ENCODE peak calls at places on chromosome 17, in six cellular contexts. One of them, this sample, is unnamed.
A peak's percentile ranks its signal among the peaks of the same experiment; 100 is the strongest.

GRCh38 chr17:57107498-57108101 is 22.6 kb downstream of the AKAP1 start:
- DNase-seq in IMR-90: peak; percentile 42
- DNase-seq in H9: no peak
- DNase-seq in neuronal stem cell: no peak
- DNase-seq in mesenchymal stem cell: peak; percentile 43
- DNase-seq in H1: no peak
- DNase-seq in this sample: no peak

GRCh38 chr17:19619705-19620325 is 28.7 kb upstream of the ALDH3A2 start:
- DNase-seq in neuronal stem cell: no peak
- DNase-seq in mesenchymal stem cell: no peak
- DNase-seq in H9: no peak
- DNase-seq in IMR-90: no peak
- DNase-seq in H1: no peak
- DNase-seq in this sample: peak; percentile 38

GRCh38 chr17:63497708-63498483 is 21.0 kb downstream of the ACE start:
- DNase-seq in IMR-90: peak; percentile 13
- DNase-seq in neuronal stem cell: no peak
- DNase-seq in mesenchymal stem cell: peak; percentile 19
- DNase-seq in H1: no peak
- DNase-seq in H9: peak; percentile 94
- DNase-seq in this sample: peak; percentile 86

GRCh38 chr17:66115246-66115645 is 76.7 kb downstream of the CEP112 start:
- DNase-seq in neuronal stem cell: no peak
- DNase-seq in IMR-90: peak; percentile 43
- DNase-seq in mesenchymal stem cell: no peak
- DNase-seq in H9: no peak
- DNase-seq in H1: no peak
- DNase-seq in this sample: no peak

GRCh38 chr17:34156741-34157589 is 98.1 kb upstream of the CCL2 start:
- DNase-seq in mesenchymal stem cell: no peak
- DNase-seq in H9: no peak
- DNase-seq in neuronal stem cell: peak; percentile 35
- DNase-seq in IMR-90: no peak
- DNase-seq in H1: no peak
- DNase-seq in this sample: no peak

GRCh38 chr17:61076649-61077048 is 323.0 kb upstream of the TBX2 start:
- DNase-seq in H9: no peak
- DNase-seq in mesenchymal stem cell: peak; percentile 6
- DNase-seq in IMR-90: peak; percentile 32
- DNase-seq in H1: no peak
- DNase-seq in neuronal stem cell: no peak
- DNase-seq in this sample: no peak

GRCh38 chr17:15952916-15953865 is 8.3 kb downstream of the ADORA2B start:
- DNase-seq in mesenchymal stem cell: no peak
- DNase-seq in H9: no peak
- DNase-seq in IMR-90: no peak
- DNase-seq in neuronal stem cell: no peak
- DNase-seq in H1: no peak
- DNase-seq in this sample: no peak

GRCh38 chr17:82238562-82239201 is 9.8 kb downstream of the SLC16A3 start:
- DNase-seq in H1: no peak
- DNase-seq in mesenchymal stem cell: no peak
- DNase-seq in IMR-90: peak; percentile 66
- DNase-seq in neuronal stem cell: no peak
- DNase-seq in H9: no peak
- DNase-seq in this sample: no peak

GRCh38 chr17:38403491-38403890 is 24.8 kb upstream of the ARHGAP23 start:
- DNase-seq in IMR-90: peak; percentile 20
- DNase-seq in neuronal stem cell: no peak
- DNase-seq in mesenchymal stem cell: peak; percentile 75
- DNase-seq in H1: no peak
- DNase-seq in H9: peak; percentile 50
- DNase-seq in this sample: peak; percentile 67

GRCh38 chr17:70207184-70207583 is 37.9 kb downstream of the KCNJ2 start:
- DNase-seq in H9: no peak
- DNase-seq in mesenchymal stem cell: no peak
- DNase-seq in neuronal stem cell: no peak
- DNase-seq in IMR-90: no peak
- DNase-seq in H1: no peak
- DNase-seq in this sample: no peak

GRCh38 chr17:19262650-19263620 is 25.8 kb downstream of the EPN2 start:
- DNase-seq in IMR-90: peak; percentile 69
- DNase-seq in H1: no peak
- DNase-seq in neuronal stem cell: no peak
- DNase-seq in H9: no peak
- DNase-seq in mesenchymal stem cell: peak; percentile 89
- DNase-seq in this sample: no peak

GRCh38 chr17:80034977-80035686 is 540 bp downstream of the TBC1D16 start:
- DNase-seq in H9: peak; percentile 25
- DNase-seq in H1: no peak
- DNase-seq in mesenchymal stem cell: peak; percentile 73
- DNase-seq in IMR-90: peak; percentile 43
- DNase-seq in neuronal stem cell: peak; percentile 27
- DNase-seq in this sample: peak; percentile 50

DNA sequence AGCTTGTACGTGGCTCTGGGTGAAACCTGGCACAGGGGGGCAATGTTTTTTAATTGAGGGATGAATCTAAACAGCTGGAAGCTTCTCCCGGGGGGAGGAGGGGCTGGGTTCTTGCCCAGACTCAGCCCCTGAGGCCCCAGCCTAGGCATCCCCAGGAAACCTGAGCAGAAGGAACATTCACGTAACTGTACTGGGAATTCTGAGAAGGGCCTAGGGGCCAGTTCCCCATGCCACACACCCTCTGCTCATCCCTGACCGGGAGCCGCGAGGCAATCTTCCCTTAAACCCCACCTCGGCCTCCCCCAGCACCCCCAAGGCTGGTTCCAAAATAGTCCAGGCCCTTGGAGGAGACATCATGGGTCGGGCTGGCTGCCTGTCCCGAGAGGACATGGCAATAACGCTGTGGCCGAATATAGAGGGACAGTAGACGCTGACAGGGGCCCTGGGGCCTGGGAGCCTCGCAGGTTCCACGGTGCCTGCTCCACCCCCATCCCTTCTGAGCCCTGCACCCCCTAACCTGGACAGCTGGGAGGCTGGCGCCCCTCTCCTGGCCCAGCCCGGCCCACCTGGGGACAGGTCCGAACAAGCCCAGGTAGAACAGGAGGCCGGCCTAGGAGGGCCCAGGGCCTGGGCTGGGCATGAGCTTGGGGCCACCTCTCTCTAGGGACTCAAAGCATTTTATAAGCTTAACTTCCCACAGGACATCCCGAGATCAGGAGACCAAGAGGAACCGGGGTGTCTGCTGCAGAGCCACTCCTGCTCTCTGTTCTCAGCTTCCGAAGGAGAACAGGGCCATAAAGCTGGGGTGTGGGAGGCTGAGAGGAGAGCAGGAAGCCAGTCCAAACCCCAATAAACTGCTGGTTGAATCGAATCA is 83.2 kb upstream of the TOB1 start:
- DNase-seq in H9: no peak
- DNase-seq in IMR-90: no peak
- DNase-seq in mesenchymal stem cell: no peak
- DNase-seq in neuronal stem cell: no peak
- DNase-seq in H1: no peak
- DNase-seq in this sample: no peak
- H4K8ac ChIP-seq in H9: no peak overlapping the region
- H4K8ac ChIP-seq in IMR-90: peak overlapping the region; percentile 26
- H4K8ac ChIP-seq in mesenchymal stem cell: peak overlapping the region; percentile 89
- H4K8ac ChIP-seq in neuronal stem cell: peak overlapping the region; percentile 49
- H4K8ac ChIP-seq in H1: no peak overlapping the region
- H4K8ac ChIP-seq in this sample: no peak overlapping the region

DNA sequence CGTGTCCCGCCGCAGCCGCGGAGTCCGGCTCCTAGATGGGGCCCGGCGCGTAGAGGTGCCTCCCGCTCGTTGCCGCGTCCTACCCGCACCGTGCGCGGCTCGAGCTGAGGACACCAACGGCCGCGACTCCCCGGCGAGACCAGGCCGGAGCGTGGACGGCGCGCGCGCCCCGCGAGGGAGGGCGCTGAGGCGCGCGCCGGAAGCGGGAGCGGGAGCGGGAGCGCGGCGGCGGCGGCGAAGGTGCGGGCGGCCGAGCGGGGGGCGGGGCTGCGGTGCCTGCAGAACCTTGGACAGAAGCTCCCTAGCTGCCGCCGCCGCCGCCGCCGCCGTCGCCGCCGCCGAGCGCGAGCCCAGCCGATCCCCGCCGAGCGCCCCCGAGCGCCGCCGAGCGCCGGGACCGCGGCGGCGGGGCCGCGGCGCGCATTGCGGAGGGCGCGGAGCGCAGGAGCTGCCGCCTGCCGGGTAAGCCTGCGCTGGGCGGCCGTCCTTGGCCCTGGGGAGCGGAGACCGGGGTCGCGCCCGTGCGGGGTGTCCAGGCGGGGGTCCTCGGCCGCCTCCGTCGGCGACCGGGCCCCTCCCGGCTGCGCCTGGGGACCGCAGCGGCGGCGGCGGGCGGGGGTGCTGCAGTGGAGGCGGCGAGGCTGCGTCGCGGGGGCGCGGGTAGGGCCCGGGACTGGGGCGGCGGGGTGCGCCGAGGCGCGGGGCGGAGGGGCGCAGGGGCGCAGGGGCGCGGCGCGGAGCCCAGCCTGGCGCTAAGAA is at the start of gene CDK5R1:
- DNase-seq in mesenchymal stem cell: peak; percentile 62
- DNase-seq in H9: peak; percentile 85
- DNase-seq in H1: no peak
- DNase-seq in IMR-90: peak; percentile 35
- DNase-seq in neuronal stem cell: peak; percentile 79
- DNase-seq in this sample: peak; percentile 84
- H4K8ac ChIP-seq in mesenchymal stem cell: peak within 1 kb of the TSS; percentile 84
- H4K8ac ChIP-seq in H9: no peak within 1 kb of the TSS
- H4K8ac ChIP-seq in H1: peak within 1 kb of the TSS; percentile 57
- H4K8ac ChIP-seq in IMR-90: peak within 1 kb of the TSS; percentile 43
- H4K8ac ChIP-seq in neuronal stem cell: no peak within 1 kb of the TSS
- H4K8ac ChIP-seq in this sample: peak within 1 kb of the TSS; percentile 30

DNA sequence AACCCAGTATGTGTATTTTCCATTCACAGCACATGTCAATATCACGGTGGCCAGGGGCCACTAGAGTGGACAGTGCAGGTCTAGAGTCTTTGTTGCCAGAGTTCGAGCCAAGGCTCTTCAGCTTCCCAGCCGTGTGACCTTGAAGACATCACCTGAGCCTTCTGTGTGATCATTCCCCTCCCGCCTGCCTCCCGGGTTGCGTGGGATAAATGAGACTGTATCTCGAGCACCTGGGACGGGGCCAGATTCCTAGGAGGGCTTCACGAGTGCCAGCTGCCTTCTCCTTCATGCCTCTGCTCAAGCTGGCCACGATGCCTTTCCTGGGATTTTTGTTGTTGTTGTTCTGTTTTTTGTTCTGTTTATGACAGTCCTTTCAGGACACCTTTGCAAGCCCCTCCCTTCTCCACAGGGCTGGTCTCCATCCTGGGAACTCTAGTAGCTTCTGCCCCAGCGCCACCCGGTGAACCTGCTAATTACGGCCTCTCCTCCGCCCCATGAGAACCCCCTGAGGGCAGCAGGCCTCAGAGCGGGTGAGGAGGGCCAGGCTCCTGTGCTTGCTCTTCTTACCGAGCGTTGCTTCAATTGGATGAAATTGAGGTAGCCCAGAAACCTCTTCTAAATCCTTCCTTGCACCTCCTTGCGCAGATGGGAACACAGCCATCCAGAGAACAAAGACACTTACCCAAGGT is 3.9 kb downstream of the SPNS2 start:
- DNase-seq in neuronal stem cell: no peak
- DNase-seq in H9: no peak
- DNase-seq in H1: no peak
- DNase-seq in IMR-90: no peak
- DNase-seq in mesenchymal stem cell: no peak
- DNase-seq in this sample: no peak
- H4K8ac ChIP-seq in neuronal stem cell: no peak overlapping the region
- H4K8ac ChIP-seq in H9: no peak overlapping the region
- H4K8ac ChIP-seq in H1: no peak overlapping the region
- H4K8ac ChIP-seq in IMR-90: no peak overlapping the region
- H4K8ac ChIP-seq in mesenchymal stem cell: no peak overlapping the region
- H4K8ac ChIP-seq in this sample: no peak overlapping the region

DNA sequence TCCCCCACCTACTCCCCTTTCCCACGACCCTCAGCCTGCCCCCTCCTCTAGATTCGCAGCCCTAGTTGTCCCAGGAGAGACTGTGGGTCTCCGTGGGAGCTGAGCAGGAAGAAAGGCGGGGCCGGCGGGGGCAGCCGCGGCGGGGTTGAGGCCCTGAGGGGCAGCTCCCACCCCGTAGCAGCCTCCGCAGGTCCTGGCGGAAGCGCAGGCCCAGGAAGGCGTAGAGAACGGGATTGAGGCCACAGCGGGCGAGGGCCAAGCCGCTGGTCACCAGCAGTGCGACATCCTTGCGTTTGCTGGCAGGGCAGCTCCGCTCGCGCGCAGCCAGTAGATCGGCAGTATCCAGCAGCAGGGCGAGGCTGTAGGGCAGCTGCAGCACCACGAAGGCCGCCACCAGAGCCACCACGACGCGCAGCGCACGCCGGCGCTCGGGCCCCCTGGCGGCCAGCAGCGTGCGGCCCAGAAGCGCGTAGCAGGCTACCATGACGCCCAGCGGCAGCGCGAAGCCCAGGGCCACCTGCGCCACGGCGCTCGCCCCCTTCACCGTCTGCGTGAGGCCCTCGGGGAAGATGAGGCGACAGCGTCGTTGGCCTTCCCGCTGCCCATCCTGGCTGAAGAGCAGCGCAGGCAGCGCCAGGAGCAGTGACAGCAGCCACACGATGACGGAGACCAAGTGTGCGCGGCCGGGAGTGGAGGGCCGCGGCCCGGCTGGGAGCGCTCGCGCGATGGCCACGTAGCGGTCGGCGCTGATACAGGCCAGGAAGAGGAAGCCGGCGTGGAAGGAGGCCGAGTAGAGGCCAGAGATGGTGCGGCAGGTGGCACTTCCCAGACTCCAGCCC is 1.9 kb downstream of the CCR10 start:
- DNase-seq in H9: peak; percentile 95
- DNase-seq in H1: no peak
- DNase-seq in neuronal stem cell: peak; percentile 76
- DNase-seq in IMR-90: peak; percentile 75
- DNase-seq in mesenchymal stem cell: peak; percentile 86
- DNase-seq in this sample: peak; percentile 94
- H4K8ac ChIP-seq in H9: no peak overlapping the region
- H4K8ac ChIP-seq in H1: peak overlapping the region; percentile 81
- H4K8ac ChIP-seq in neuronal stem cell: peak overlapping the region; percentile 100
- H4K8ac ChIP-seq in IMR-90: peak overlapping the region; percentile 94
- H4K8ac ChIP-seq in mesenchymal stem cell: peak overlapping the region; percentile 99
- H4K8ac ChIP-seq in this sample: no peak overlapping the region

DNA sequence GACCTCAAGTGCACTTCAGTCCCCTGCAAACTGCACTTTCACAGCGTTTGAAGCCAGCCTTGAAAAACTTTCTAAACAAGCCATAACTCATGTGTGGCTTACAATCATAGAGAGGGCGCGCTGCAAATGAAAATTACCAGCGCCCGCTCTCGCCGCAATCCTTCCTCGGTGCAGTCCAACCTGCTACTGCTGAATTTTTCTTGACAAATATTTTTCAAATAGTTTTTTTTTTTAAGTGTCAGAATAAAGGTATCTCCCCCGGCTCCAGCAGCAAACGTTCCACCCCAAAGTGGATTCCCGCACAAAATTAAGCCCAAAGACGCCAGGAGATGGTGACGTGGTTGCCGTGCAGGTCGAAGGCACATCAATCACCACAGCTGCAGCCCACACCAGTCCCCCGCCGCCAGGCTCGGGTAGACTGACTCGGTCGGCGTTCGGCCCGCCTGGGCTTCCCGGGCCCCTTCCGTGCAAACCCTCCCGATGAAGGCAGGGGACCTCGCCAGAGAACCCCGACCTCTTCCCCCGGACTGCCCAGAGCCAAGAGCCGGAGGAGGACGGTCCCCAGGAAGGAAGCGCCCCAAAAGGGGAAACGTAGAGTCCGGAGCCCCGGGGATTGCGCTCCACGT is 626 bp downstream of the GRB2 start:
- DNase-seq in IMR-90: peak; percentile 52
- DNase-seq in H9: peak; percentile 62
- DNase-seq in neuronal stem cell: no peak
- DNase-seq in H1: no peak
- DNase-seq in mesenchymal stem cell: peak; percentile 74
- DNase-seq in this sample: peak; percentile 60
- H4K8ac ChIP-seq in IMR-90: no peak overlapping the region
- H4K8ac ChIP-seq in H9: no peak overlapping the region
- H4K8ac ChIP-seq in neuronal stem cell: no peak overlapping the region
- H4K8ac ChIP-seq in H1: peak overlapping the region; percentile 64
- H4K8ac ChIP-seq in mesenchymal stem cell: peak overlapping the region; percentile 98
- H4K8ac ChIP-seq in this sample: no peak overlapping the region